ENCODE peak calls at places on chromosomes 11 and 22, in seven cellular contexts. C is kidney epithelial cell, Z is aorta, D is IMR-90, V is lower lobe of right lung, E is lower leg skin, I is pancreas. Y is an unnamed sample.

GRCh38 chr22:20803696-20804324 is 29.9 kb downstream of the SERPIND1 start:
- DNase-seq in C (no peak), E (no peak), I (no peak), V (no peak), Z (no peak), D (peak), Y (no peak)

GRCh38 chr22:25054943-25055511 is 102.5 kb downstream of the KIAA1671 start:
- DNase-seq in D (no peak), E (peak), C (no peak), V (no peak), Z (no peak), I (no peak), Y (no peak)

GRCh38 chr11:119584193-119585037 is 144.6 kb downstream of the NECTIN1 start:
- DNase-seq in C (peak), E (peak), V (peak), I (peak), Z (peak), D (peak), Y (no peak)

GRCh38 chr11:78202733-78203167 is 14.0 kb downstream of the USP35 start:
- DNase-seq in V (peak), D (no peak), E (no peak), C (no peak), Z (no peak), I (no peak), Y (peak)

GRCh38 chr22:41915035-41915782 is at the start of gene SHISA8:
- DNase-seq in V (no peak), I (no peak), D (peak), C (no peak), Z (peak), E (no peak), Y (peak)

GRCh38 chr22:23457586-23457985 is 122.5 kb downstream of the IGLL1 start:
- DNase-seq in Z (peak), I (no peak), C (no peak), E (no peak), D (no peak), V (no peak), Y (no peak)

GRCh38 chr11:131868769-131869482 is 498.5 kb downstream of the NTM start:
- DNase-seq in Z (no peak), V (no peak), C (no peak), D (peak), I (no peak), E (no peak), Y (no peak)

GRCh38 chr11:62398011-62398994 is 20.5 kb upstream of the SCGB1A1 start:
- DNase-seq in D (peak), Z (peak), I (no peak), C (no peak), E (no peak), V (no peak), Y (no peak)

GRCh38 chr11:4680341-4680740 is 17.3 kb downstream of the OR51E2 start:
- DNase-seq in Z (no peak), V (no peak), C (no peak), I (no peak), D (no peak), E (no peak), Y (no peak)

GRCh38 chr22:25478573-25478972 is 85.9 kb upstream of the GRK3 start:
- DNase-seq in I (no peak), C (no peak), E (no peak), V (no peak), D (no peak), Z (no peak), Y (no peak)

GRCh38 chr11:60836866-60837510 is 4.9 kb upstream of the CCDC86 start:
- DNase-seq in V (no peak), I (no peak), D (no peak), Z (no peak), C (no peak), E (no peak), Y (no peak)

GRCh38 chr22:49297871-49298721 is 529.6 kb downstream of the BRD1 start:
- DNase-seq in D (no peak), I (no peak), V (no peak), Z (peak), C (no peak), E (no peak), Y (no peak)

GRCh38 chr11:131311746-131312145 is 58.7 kb upstream of the NTM start:
- DNase-seq in Z (no peak), D (no peak), E (no peak), C (no peak), V (no peak), I (no peak), Y (no peak)

GRCh38 chr11:123062892-123063395 is 1.0 kb upstream of the HSPA8 start:
- DNase-seq in C (no peak), E (peak), I (no peak), D (peak), Z (no peak), V (no peak), Y (peak)

GRCh38 chr11:77609234-77609633 is 19.5 kb downstream of the AQP11 start:
- DNase-seq in I (no peak), D (no peak), Z (no peak), V (no peak), E (no peak), C (no peak), Y (no peak)

GRCh38 chr11:61429346-61429690 is 457 bp downstream of the CPSF7 start:
- DNase-seq in Z (peak), E (peak), C (no peak), D (peak), I (no peak), V (no peak), Y (no peak)

GRCh38 chr11:134562941-134563471 is 151.0 kb upstream of the B3GAT1 start:
- DNase-seq in E (no peak), V (no peak), C (no peak), Z (peak), D (no peak), I (no peak), Y (no peak)

GRCh38 chr11:102312656-102313055 is 4.6 kb upstream of the BIRC3 start:
- DNase-seq in Z (no peak), I (no peak), E (no peak), C (no peak), V (no peak), D (peak), Y (no peak)

GRCh38 chr22:49188091-49188490 is 639.6 kb downstream of the BRD1 start:
- DNase-seq in D (no peak), E (no peak), Z (no peak), C (no peak), I (no peak), V (no peak), Y (no peak)

GRCh38 chr11:46348566-46348981 is 1.3 kb downstream of the DGKZ start:
- DNase-seq in D (no peak), I (peak), C (no peak), E (no peak), Z (no peak), V (no peak), Y (no peak)

GRCh38 chr11:11313426-11313825 is 39.6 kb downstream of the CSNK2A3 start:
- DNase-seq in Z (no peak), V (peak), C (peak), D (peak), E (no peak), I (no peak), Y (no peak)

GRCh38 chr11:61645179-61645868 is 34.9 kb upstream of the DAGLA start:
- DNase-seq in D (peak), I (no peak), C (no peak), E (no peak), V (peak), Z (no peak), Y (no peak)

GRCh38 chr22:48639896-48640732 is 1187.6 kb downstream of the BRD1 start:
- DNase-seq in I (no peak), D (no peak), V (no peak), C (no peak), E (no peak), Z (no peak), Y (no peak)

GRCh38 chr11:96156379-96156722 is 186.6 kb downstream of the MAML2 start:
- DNase-seq in Z (no peak), V (no peak), E (no peak), D (no peak), C (no peak), I (no peak), Y (no peak)

GRCh38 chr11:1748467-1749019 is 1.9 kb downstream of the IFITM10 start:
- DNase-seq in Z (peak), D (no peak), I (no peak), E (no peak), V (peak), C (no peak), Y (no peak)

GRCh38 chr11:1749020-1749758 is 1.2 kb downstream of the IFITM10 start:
- DNase-seq in I (no peak), C (no peak), V (peak), Z (peak), E (no peak), D (no peak), Y (no peak)

GRCh38 chr11:1750840-1751520 is 585 bp upstream of the IFITM10 start:
- DNase-seq in Z (peak), V (peak), C (no peak), I (no peak), E (no peak), D (no peak), Y (no peak)

GRCh38 chr11:1750481-1750839 is at the start of gene IFITM10:
- DNase-seq in Z (peak), C (no peak), D (no peak), E (no peak), V (no peak), I (peak), Y (no peak)

DNA sequence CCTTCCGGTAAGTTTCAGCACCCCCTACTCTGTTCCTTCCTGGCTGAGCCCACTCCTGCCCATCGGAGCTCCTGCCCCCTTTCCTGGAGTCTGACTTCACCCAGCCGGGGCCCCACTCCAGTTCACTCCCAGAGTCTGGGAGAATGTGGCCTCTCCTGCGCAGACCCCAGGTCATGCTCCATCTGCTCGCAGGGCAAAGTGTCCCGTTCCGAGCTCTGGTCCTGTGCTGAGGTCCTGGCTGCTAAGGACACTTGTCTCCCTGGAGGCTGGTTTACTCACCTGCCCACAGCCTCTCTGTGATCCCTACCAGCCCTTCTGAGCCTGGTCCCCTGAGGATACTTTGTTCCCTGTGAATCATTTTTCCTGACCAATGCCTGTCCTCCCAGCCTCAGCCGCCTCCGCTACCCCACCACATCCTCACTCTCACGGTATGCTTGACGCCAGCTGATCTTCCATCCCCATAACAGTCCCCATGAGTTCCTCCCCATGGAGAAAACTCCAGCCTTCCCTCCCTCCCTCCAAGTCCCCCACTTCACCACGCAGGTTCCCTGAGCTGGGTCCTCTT is 526 bp downstream of the IFITM10 start:
- DNase-seq in V (peak), E (no peak), I (peak), D (peak), C (no peak), Z (peak), Y (no peak)
- H3K4me3 ChIP-seq in V (no peak), E (peak), I (no peak), D (no peak), C (no peak), Z (peak), Y (no peak)

DNA sequence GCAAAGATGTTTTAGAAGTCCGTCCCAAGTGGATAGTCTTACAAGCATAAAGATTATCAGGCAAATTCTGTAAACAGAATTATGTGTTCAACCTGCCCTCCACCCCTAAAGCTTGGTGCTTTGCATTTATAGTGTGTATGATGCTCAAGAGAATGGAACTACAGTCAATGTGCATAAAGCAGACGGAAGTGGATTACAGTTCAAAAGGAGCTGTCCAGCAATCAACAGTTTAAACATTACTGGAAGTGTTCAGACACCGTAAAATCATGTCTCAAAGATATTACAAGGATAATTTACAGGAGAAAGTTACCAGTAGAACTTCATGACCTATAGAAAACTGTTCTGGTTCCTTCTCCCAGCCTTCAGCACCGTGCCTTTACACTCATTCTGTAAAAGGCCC is 1.0 kb downstream of the RIC3 start:
- DNase-seq in C (no peak), Z (no peak), I (no peak), V (no peak), D (peak), E (no peak), Y (no peak)
- H3K4me3 ChIP-seq in C (no peak), Z (peak), I (peak), V (peak), D (no peak), E (no peak), Y (peak)

GRCh38 chr11:1571760-1572199 is 291 bp downstream of the DUSP8 start:
- DNase-seq in I (no peak), V (no peak), C (no peak), Z (no peak), D (no peak), E (no peak), Y (no peak)
- H3K4me3 ChIP-seq in I (no peak), V (peak), C (peak), Z (peak), D (peak), E (no peak), Y (no peak)

GRCh38 chr22:40043793-40044101 is 49.0 kb downstream of the FAM83F start:
- DNase-seq in I (no peak), Z (no peak), E (no peak), V (no peak), D (no peak), C (no peak), Y (no peak)

GRCh38 chr22:40044870-40045834 is 50.4 kb downstream of the FAM83F start:
- DNase-seq in Z (peak), E (no peak), I (peak), V (peak), D (peak), C (no peak), Y (peak)

GRCh38 chr22:40044102-40044869 is 49.5 kb downstream of the FAM83F start:
- DNase-seq in Z (peak), V (peak), C (peak), E (peak), I (peak), D (peak), Y (peak)

GRCh38 chr22:40043086-40043485 is 48.3 kb downstream of the FAM83F start:
- DNase-seq in V (no peak), D (no peak), Z (no peak), C (no peak), I (peak), E (peak), Y (no peak)

GRCh38 chr22:40046126-40046525 is 51.4 kb downstream of the FAM83F start:
- DNase-seq in E (no peak), V (no peak), I (no peak), D (no peak), Z (no peak), C (no peak), Y (peak)
- H3K4me3 ChIP-seq in E (no peak), V (peak), I (peak), D (no peak), Z (no peak), C (peak), Y (peak)

GRCh38 chr11:65225284-65226102 is 36.3 kb upstream of the POLA2 start:
- DNase-seq in V (peak), E (peak), D (peak), I (peak), Z (peak), C (no peak), Y (peak)

GRCh38 chr11:65226103-65226442 is 35.7 kb upstream of the POLA2 start:
- DNase-seq in D (no peak), E (no peak), Z (no peak), I (no peak), V (no peak), C (no peak), Y (no peak)

GRCh38 chr11:65223031-65223430 is 38.7 kb upstream of the POLA2 start:
- DNase-seq in V (no peak), Z (no peak), D (no peak), E (no peak), C (no peak), I (no peak), Y (no peak)

GRCh38 chr11:65227879-65228278 is 33.9 kb upstream of the POLA2 start:
- DNase-seq in C (no peak), D (no peak), Z (no peak), V (no peak), E (no peak), I (no peak), Y (no peak)

DNA sequence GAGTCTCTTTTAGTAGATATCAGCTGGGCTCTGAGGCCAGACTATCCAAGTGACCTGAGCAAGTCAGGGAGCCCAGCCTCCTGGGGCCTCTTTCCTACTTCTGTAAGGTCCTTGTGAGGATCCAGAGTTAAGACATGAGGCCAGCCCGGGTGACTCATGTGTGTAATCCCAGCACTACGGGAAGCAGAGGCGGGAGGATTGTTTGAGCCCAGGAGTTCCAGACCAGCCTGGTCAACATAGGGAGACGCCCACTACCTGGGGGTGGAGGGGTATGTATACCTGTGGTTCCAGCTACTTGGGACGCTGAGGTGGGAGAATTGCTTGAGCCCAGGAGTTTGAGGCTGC is 36.9 kb upstream of the POLA2 start:
- DNase-seq in I (no peak), V (peak), C (peak), Z (no peak), D (peak), E (no peak), Y (no peak)
- H3K4me3 ChIP-seq in I (no peak), V (peak), C (no peak), Z (no peak), D (no peak), E (no peak), Y (no peak)